ENCODE peak calls at places on chromosomes 11 and 22, in five cellular contexts. U is posterior vena cava; Y is NCI-H1092 treated with DMSO at 0.1 percent for 48 hours; K is endothelial cell; B is stimulated activated CD4-positive, alpha-beta T cell treated with anti-CD3 and anti-CD28 coated beads, Interleukin-4, amount 100 ng/mL, for 24 hours. Q is an unnamed sample.

GRCh38 chr11:18522388-18522787 is 4.4 kb downstream of the TSG101 start:
- DNase-seq in Y (no peak), U (no peak), K (no peak), B (no peak), Q (no peak)

GRCh38 chr22:45626198-45626651 is 45.4 kb upstream of the ATXN10 start:
- DNase-seq in K (no peak), Y (no peak), U (peak; percentile 61), B (no peak), Q (no peak)

GRCh38 chr22:19800761-19801244 is 40.2 kb downstream of the TBX1 start:
- DNase-seq in Y (no peak), U (no peak), K (peak; percentile 70), B (no peak), Q (no peak)

GRCh38 chr22:28243539-28243938 is 324.5 kb upstream of the PITPNB start:
- DNase-seq in U (no peak), B (no peak), K (no peak), Y (no peak), Q (no peak)

GRCh38 chr11:35318309-35318708 is 101.0 kb downstream of the SLC1A2 start:
- DNase-seq in Y (no peak), U (no peak), K (no peak), B (no peak), Q (no peak)

GRCh38 chr22:46078241-46079092 is 71.9 kb upstream of the PPARA start:
- DNase-seq in B (no peak), Y (no peak), U (peak; percentile 89), K (no peak), Q (peak; percentile 90)

GRCh38 chr11:16891964-16892363 is 122.2 kb downstream of the PLEKHA7 start:
- DNase-seq in B (no peak), U (no peak), K (no peak), Y (no peak), Q (no peak)

GRCh38 chr11:124086447-124086846 is 28.8 kb upstream of the VWA5A start:
- DNase-seq in Y (peak; percentile 69), B (no peak), K (peak; percentile 25), U (no peak), Q (no peak)

GRCh38 chr11:121964591-121964990 is 151.4 kb downstream of the BLID start:
- DNase-seq in Y (no peak), U (no peak), B (no peak), K (no peak), Q (no peak)

GRCh38 chr11:79438631-79439429 is 2.0 kb downstream of the TENM4 start:
- DNase-seq in Y (peak; percentile 20), U (no peak), B (no peak), K (peak; percentile 6), Q (no peak)

GRCh38 chr11:74370122-74370521 is 28.1 kb downstream of the PGM2L1 start:
- DNase-seq in U (no peak), B (no peak), Y (no peak), K (no peak), Q (no peak)

GRCh38 chr11:128450882-128451647 is 136.3 kb downstream of the ETS1 start:
- DNase-seq in K (no peak), Y (no peak), B (no peak), U (no peak), Q (no peak)

GRCh38 chr11:68828155-68828931 is 13.4 kb downstream of the CPT1A start:
- DNase-seq in K (no peak), Y (no peak), B (no peak), U (no peak), Q (no peak)

GRCh38 chr11:119375629-119376196 is 5.8 kb downstream of the USP2 start:
- DNase-seq in K (no peak), B (no peak), Y (no peak), U (peak; percentile 96), Q (peak; percentile 90)

Q was measured in mesenteric fat pad.